ENCODE peak calls at places on chromosomes 12 and 14, in nine cellular contexts. D is AG08395, Z is bronchial epithelial cell, R is mesenchymal stem cell, P is HS-5, X is hypothalamus, S is Peyer's patch, N is neuronal stem cell, F is left kidney. L is an unnamed sample.

GRCh38 chr12:80025638-80026037 is 73.7 kb upstream of the OTOGL start:
- DNase-seq in D (no peak), Z (no peak), R (no peak), P (no peak), X (no peak), S (no peak), N (no peak), F (no peak), L (no peak)

GRCh38 chr12:62466018-62466595 is 519 bp upstream of the MON2 start:
- DNase-seq in D (peak), Z (peak), R (peak), P (no peak), X (no peak), S (no peak), N (no peak), F (peak), L (peak)

GRCh38 chr12:12505544-12506501 is 56.8 kb downstream of the DUSP16 start:
- DNase-seq in D (peak), Z (no peak), R (peak), P (peak), X (no peak), S (no peak), N (no peak), F (peak), L (no peak)

GRCh38 chr12:106018286-106018685 is 120.5 kb downstream of the NUAK1 start:
- DNase-seq in D (no peak), Z (no peak), R (no peak), P (no peak), X (no peak), S (no peak), N (no peak), F (no peak), L (no peak)

GRCh38 chr12:98894412-98895085 is 249.5 kb downstream of the APAF1 start:
- DNase-seq in D (no peak), Z (no peak), R (no peak), P (no peak), X (peak), S (no peak), N (no peak), F (peak), L (peak)

GRCh38 chr12:113194971-113195391 is 9.5 kb downstream of the RITA1 start:
- DNase-seq in D (peak), Z (no peak), R (peak), P (peak), X (no peak), S (no peak), N (no peak), F (peak), L (no peak)

GRCh38 chr12:5458229-5459050 is 26.5 kb downstream of the NTF3 start:
- DNase-seq in D (no peak), Z (peak), R (no peak), P (no peak), X (no peak), S (no peak), N (no peak), F (no peak), L (no peak)

GRCh38 chr14:89681086-89682018 is 264.3 kb upstream of the FOXN3 start:
- DNase-seq in D (no peak), Z (no peak), R (no peak), P (no peak), X (no peak), S (no peak), N (no peak), F (no peak), L (no peak)

GRCh38 chr14:75247286-75247922 is 31.2 kb upstream of the FOS start:
- DNase-seq in D (no peak), Z (no peak), R (no peak), P (no peak), X (no peak), S (no peak), N (no peak), F (no peak), L (no peak)

GRCh38 chr12:90987520-90987919 is 17.3 kb downstream of the EPYC start:
- DNase-seq in D (no peak), Z (no peak), R (no peak), P (no peak), X (no peak), S (no peak), N (no peak), F (no peak), L (peak)

GRCh38 chr14:71287567-71287966 is 380.3 kb downstream of the PCNX1 start:
- DNase-seq in D (no peak), Z (no peak), R (no peak), P (no peak), X (no peak), S (no peak), N (no peak), F (no peak), L (no peak)

GRCh38 chr14:22871962-22872832 is 657 bp downstream of the LRP10 start:
- DNase-seq in D (peak), Z (peak), R (peak), P (no peak), X (peak), S (peak), N (peak), F (peak), L (peak)

GRCh38 chr14:90455100-90455571 is 58.3 kb downstream of the CALM1 start:
- DNase-seq in D (no peak), Z (no peak), R (no peak), P (no peak), X (no peak), S (no peak), N (peak), F (peak), L (no peak)

GRCh38 chr12:39619316-39619659 is 315 bp downstream of the ABCD2 start:
- DNase-seq in D (no peak), Z (no peak), R (no peak), P (no peak), X (no peak), S (no peak), N (no peak), F (no peak), L (peak)

GRCh38 chr12:52242442-52243263 is 9.6 kb downstream of the KRT7 start:
- DNase-seq in D (no peak), Z (no peak), R (no peak), P (no peak), X (no peak), S (no peak), N (no peak), F (no peak), L (peak)

L was measured in DMS53.